ENCODE peak calls at places on chromosomes 7 and 10, in seven cellular contexts. Q is glutamatergic neuron, V is body of pancreas, L is GM13977, N is kidney, Y is nephron progenitor cell, R is mammary epithelial cell. X is an unnamed sample.

GRCh38 chr10:103855424-103855823 is at the start of gene SH3PXD2A:
- DNase-seq in Q (peak), V (no peak), L (peak), N (no peak), Y (peak), R (no peak), X (no peak)

GRCh38 chr7:3552499-3552898 is 251.4 kb downstream of the SDK1 start:
- DNase-seq in Q (no peak), V (no peak), L (no peak), N (no peak), Y (no peak), R (peak), X (no peak)

GRCh38 chr7:87152897-87153641 is 816 bp downstream of the DMTF1 start:
- DNase-seq in Q (peak), V (peak), L (peak), N (peak), Y (peak), R (peak), X (peak)

GRCh38 chr10:124558901-124559321 is 97.3 kb downstream of the LHPP start:
- DNase-seq in Q (no peak), V (no peak), L (no peak), N (peak), Y (no peak), R (no peak), X (no peak)

GRCh38 chr10:116096501-116096900 is 176.5 kb downstream of the GFRA1 start:
- DNase-seq in Q (no peak), V (no peak), L (no peak), N (no peak), Y (no peak), R (no peak), X (no peak)

GRCh38 chr7:11529382-11529781 is 302.6 kb downstream of the THSD7A start:
- DNase-seq in Q (no peak), V (no peak), L (no peak), N (no peak), Y (no peak), R (no peak), X (no peak)

GRCh38 chr7:116330961-116331360 is 120.6 kb downstream of the TES start:
- DNase-seq in Q (no peak), V (no peak), L (no peak), N (no peak), Y (no peak), R (no peak), X (no peak)

GRCh38 chr7:3265388-3265787 is 35.7 kb upstream of the SDK1 start:
- DNase-seq in Q (no peak), V (no peak), L (no peak), N (no peak), Y (no peak), R (no peak), X (no peak)

GRCh38 chr10:96626795-96627194 is 40.0 kb upstream of the TM9SF3 start:
- DNase-seq in Q (no peak), V (no peak), L (no peak), N (no peak), Y (no peak), R (no peak), X (no peak)

GRCh38 chr7:144011458-144012230 is 11.5 kb downstream of the OR6B1 start:
- DNase-seq in Q (no peak), V (no peak), L (no peak), N (no peak), Y (no peak), R (peak), X (no peak)
- TF ChIP-seq CTCF in Q (no peak), V (no peak), L (no peak), N (no peak), Y (no peak), R (peak), X (peak)

DNA sequence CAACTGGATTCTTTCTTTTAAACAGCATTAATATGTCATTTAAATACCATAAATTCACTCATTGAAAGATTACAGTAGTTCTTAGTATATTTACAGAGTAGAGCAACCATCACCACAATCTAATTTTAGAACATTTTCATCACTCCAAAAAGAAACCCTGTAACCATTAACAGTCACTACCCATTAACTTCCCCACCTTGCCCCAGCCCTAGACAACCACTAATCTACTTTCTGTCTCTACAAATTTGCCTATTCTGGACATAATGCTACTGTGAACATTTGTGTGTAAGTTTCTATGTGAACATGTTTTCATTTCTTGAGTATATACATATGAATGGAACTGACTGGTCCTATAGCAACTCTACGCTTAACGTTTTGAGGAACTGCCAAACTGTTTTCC is 42.4 kb downstream of the P4HA1 start:
- DNase-seq in Q (no peak), V (no peak), L (peak), N (no peak), Y (no peak), R (no peak), X (no peak)
- TF ChIP-seq CTCF in Q (no peak), V (no peak), L (no peak), N (no peak), Y (no peak), R (no peak), X (no peak)

DNA sequence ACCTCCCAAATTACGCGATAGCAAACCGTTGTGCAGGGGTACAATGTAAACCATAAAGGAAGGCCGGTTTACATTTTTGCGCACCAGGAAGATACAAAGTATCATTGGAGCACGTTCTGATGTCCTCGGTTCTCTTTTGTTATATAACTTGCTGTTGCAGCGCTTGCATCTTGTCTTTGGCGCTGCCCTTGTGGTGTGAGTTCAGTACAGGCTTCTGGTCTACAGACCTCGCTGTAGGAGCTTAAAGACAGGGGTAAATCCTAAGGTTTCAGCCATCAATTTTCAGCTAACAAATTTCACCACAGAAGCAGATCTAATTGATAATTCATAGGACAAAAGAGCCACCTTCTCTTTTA is 1.5 kb upstream of the MKX start:
- DNase-seq in Q (peak), V (no peak), L (no peak), N (no peak), Y (peak), R (no peak), X (no peak)
- TF ChIP-seq CTCF in Q (no peak), V (no peak), L (no peak), N (no peak), Y (no peak), R (no peak), X (no peak)

GRCh38 chr10:109892087-109892486 is 31.2 kb downstream of the XPNPEP1 start:
- DNase-seq in Q (no peak), V (no peak), L (no peak), N (no peak), Y (no peak), R (peak), X (no peak)
- TF ChIP-seq CTCF in Q (no peak), V (no peak), L (no peak), N (no peak), Y (no peak), R (no peak), X (no peak)

DNA sequence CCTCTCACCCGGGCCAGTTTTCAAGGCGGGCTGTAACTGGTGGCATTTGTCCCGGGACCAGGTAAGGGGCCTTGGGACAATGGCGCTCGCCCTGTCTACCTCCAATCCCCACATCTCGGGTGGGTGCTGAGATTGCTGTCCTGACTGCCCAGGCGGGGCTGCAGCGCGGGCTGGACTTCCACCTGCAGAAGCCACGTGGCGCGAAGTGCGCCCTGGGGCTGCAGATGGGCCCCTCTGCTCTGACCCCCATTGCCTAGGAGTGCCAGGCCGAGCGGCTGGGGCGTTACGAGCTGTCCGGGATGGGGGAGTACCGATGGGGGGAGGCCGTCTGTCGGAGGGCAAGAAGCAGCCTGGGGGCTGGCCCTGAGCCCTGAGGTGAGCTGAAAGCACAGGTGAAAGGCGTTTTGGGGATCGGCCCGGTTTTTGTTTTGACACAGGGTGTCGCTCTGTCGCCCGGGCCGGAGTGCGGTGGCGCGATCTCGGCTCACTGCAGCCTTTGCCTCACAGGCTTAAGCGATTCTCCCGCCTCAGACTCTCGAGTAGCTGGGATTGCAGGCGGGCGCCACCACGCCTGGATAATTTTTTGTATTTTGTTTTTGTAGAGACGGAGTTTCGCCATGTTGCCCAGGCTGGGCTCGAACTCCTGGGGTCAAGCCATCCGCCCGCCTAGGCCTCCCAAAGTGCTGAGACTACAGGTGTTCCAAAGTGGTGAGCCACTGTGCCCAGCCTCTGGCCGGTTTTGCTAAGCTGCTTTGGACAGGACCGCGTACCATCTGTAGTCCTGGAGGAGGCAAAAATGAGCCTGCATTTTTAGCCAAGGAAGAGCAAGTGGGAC is at the start of gene SFXN2:
- DNase-seq in Q (peak), V (peak), L (peak), N (peak), Y (peak), R (no peak), X (no peak)
- TF ChIP-seq CTCF in Q (no peak), V (no peak), L (peak), N (no peak), Y (no peak), R (peak), X (no peak)

GRCh38 chr10:62264702-62265436 is 3.8 kb downstream of the RTKN2 start:
- DNase-seq in Q (no peak), V (no peak), L (peak), N (no peak), Y (peak), R (peak), X (no peak)
- TF ChIP-seq CTCF in Q (peak), V (peak), L (peak), N (peak), Y (peak), R (peak), X (peak)

GRCh38 chr10:34814228-34815173 is 595 bp downstream of the PARD3 start:
- DNase-seq in Q (peak), V (peak), L (peak), N (peak), Y (peak), R (peak), X (no peak)

GRCh38 chr10:34817054-34817453 is 2.0 kb upstream of the PARD3 start:
- DNase-seq in Q (no peak), V (no peak), L (no peak), N (no peak), Y (no peak), R (no peak), X (no peak)

GRCh38 chr10:34815174-34816066 is at the start of gene PARD3:
- DNase-seq in Q (peak), V (peak), L (peak), N (peak), Y (peak), R (peak), X (peak)

GRCh38 chr10:34817586-34817985 is 2.5 kb upstream of the PARD3 start:
- DNase-seq in Q (no peak), V (no peak), L (no peak), N (no peak), Y (no peak), R (no peak), X (no peak)

GRCh38 chr10:34816067-34817002 is 1.2 kb upstream of the PARD3 start:
- DNase-seq in Q (peak), V (no peak), L (no peak), N (no peak), Y (peak), R (no peak), X (no peak)
- TF ChIP-seq CTCF in Q (no peak), V (no peak), L (no peak), N (peak), Y (no peak), R (no peak), X (peak)

X was measured in osteocyte.